ENCODE peak calls at places on chromosome 6, in seven cellular contexts. P is K562, D is IMR-90, I is fibroblast of lung, L is HCT116, U is endothelial cell of umbilical vein, T is Karpas-422. Q is an unnamed sample. For H3K4me1, the result is how much of the 10 kb centered on the place peaks cover.

GRCh38 chr6:116969211-116969863 is 92.3 kb downstream of the RFX6 start:
- DNase-seq in P (peak), D (peak), I (peak), L (peak), U (peak), T (peak), Q (no peak)

GRCh38 chr6:112163295-112164257 is 76.2 kb downstream of the FAM229B start:
- DNase-seq in P (peak), D (peak), I (peak), L (peak), U (no peak), T (peak), Q (no peak)

GRCh38 chr6:53432318-53433161 is 83.8 kb upstream of the ELOVL5 start:
- DNase-seq in P (no peak), D (peak), I (peak), L (no peak), U (no peak), T (no peak), Q (peak)

GRCh38 chr6:4435981-4436445 is 300.6 kb upstream of the ECI2 start:
- DNase-seq in P (no peak), D (no peak), I (no peak), L (no peak), U (no peak), T (no peak), Q (no peak)

GRCh38 chr6:45419574-45420082 is 41.9 kb upstream of the SUPT3H start:
- DNase-seq in P (peak), D (no peak), I (peak), L (peak), U (peak), T (no peak), Q (peak)

GRCh38 chr6:128112494-128112893 is 211.6 kb upstream of the THEMIS start:
- DNase-seq in P (no peak), D (peak), I (peak), L (no peak), U (peak), T (no peak), Q (no peak)

GRCh38 chr6:42352856-42353564 is 98.7 kb downstream of the TRERF1 start:
- DNase-seq in P (no peak), D (peak), I (peak), L (peak), U (no peak), T (no peak), Q (no peak)

GRCh38 chr6:135067891-135068290 is 13.3 kb upstream of the HBS1L start:
- DNase-seq in P (no peak), D (no peak), I (no peak), L (no peak), U (no peak), T (no peak), Q (no peak)

GRCh38 chr6:95364016-95364604 is 213.2 kb upstream of the MANEA start:
- DNase-seq in P (peak), D (peak), I (peak), L (peak), U (no peak), T (peak), Q (no peak)

GRCh38 chr6:100454571-100455229 is 10.0 kb downstream of the SIM1 start:
- DNase-seq in P (no peak), D (no peak), I (no peak), L (no peak), U (peak), T (no peak), Q (no peak)

GRCh38 chr6:100457251-100457990 is 7.3 kb downstream of the SIM1 start:
- DNase-seq in P (no peak), D (no peak), I (no peak), L (no peak), U (no peak), T (no peak), Q (no peak)

GRCh38 chr6:100456881-100457220 is 7.9 kb downstream of the SIM1 start:
- DNase-seq in P (no peak), D (no peak), I (no peak), L (no peak), U (no peak), T (no peak), Q (no peak)

GRCh38 chr6:100455230-100456124 is 9.2 kb downstream of the SIM1 start:
- DNase-seq in P (no peak), D (no peak), I (no peak), L (no peak), U (no peak), T (no peak), Q (no peak)

GRCh38 chr6:100456178-100456880 is 8.4 kb downstream of the SIM1 start:
- DNase-seq in P (no peak), D (no peak), I (no peak), L (no peak), U (peak), T (no peak), Q (no peak)
- H3K4me3 ChIP-seq in P (no peak), D (no peak), I (no peak), L (no peak), U (no peak), T (no peak), Q (no peak)

DNA sequence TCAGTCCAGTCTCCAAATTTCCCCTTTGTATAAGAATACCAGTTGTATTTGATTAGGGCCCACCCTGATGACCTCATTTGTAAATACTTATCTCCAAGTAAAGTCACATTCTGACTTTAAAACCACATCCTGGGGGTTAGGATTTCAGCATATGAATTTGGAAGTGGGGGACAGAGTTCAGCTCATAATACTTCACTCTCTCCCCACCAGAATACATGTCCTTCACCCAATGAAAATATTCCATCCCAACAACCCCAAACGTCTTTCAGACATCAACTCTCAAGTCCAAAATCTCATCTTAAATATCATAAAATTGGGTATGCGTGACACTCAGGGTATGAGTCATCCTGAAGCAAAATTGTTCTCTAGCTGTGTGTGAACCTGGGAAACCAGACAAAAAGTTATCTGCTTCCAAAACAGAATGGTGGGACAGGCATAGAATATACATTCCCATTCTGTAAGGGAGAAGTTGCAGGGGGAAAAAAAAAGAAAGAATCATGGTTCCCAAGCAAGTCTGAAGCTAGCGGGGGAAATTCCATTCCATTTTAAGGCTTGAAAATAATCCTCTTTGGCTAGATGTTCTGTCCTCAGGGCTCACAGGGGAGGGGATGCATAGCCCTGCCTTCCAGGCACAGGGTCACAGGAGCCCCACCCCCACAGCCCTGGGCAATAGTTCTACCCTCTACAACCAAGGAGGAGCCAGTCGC is 113.9 kb downstream of the ADAT2 start:
- DNase-seq in P (no peak), D (peak), I (peak), L (no peak), U (no peak), T (no peak), Q (peak)
- H2AFZ ChIP-seq in P (no peak), D (peak), I (no peak), L (no peak), U (no peak), T (no peak), Q (no peak)

DNA sequence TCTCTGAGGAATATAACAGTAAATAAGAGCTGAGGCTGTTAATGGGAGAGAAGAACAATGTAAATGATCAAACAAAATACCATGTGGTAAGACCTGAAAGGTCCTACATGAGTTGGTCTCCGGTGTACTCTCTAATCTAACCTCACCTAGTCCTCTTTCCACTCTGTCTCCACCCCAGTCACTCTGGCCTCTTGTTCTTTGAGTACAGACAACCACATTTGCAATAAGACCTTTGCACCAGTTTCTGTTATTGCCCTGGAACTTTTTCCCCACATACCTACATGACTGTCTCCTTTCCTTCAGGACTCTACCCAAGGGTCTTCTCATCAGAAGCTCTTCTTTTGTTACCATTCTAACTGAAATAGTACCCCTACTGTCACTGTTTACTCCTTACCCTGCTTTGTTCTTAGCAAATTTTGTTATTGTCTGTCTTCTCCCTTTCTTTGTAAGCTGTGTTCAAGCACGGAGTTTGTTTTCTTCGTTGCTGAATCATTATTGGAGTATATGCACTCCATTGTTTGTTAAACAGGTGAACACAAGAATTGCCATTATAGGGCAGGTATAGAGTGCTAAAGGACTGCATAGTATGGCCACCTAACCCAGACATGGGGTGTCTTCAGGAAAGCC is 37.3 kb downstream of the MAPK14 start:
- DNase-seq in P (peak), D (no peak), I (no peak), L (no peak), U (no peak), T (no peak), Q (no peak)
- H3K4me1 ChIP-seq in P (under half), D (under half), I (under half), L (under half), U (under half), T (under half), Q (under half)

GRCh38 chr6:155108070-155108815 is 113.1 kb downstream of the TIAM2 start:
- DNase-seq in P (peak), D (peak), I (no peak), L (no peak), U (peak), T (no peak), Q (no peak)
- H3K4me3 ChIP-seq in P (no peak), D (no peak), I (no peak), L (no peak), U (no peak), T (no peak), Q (no peak)

DNA sequence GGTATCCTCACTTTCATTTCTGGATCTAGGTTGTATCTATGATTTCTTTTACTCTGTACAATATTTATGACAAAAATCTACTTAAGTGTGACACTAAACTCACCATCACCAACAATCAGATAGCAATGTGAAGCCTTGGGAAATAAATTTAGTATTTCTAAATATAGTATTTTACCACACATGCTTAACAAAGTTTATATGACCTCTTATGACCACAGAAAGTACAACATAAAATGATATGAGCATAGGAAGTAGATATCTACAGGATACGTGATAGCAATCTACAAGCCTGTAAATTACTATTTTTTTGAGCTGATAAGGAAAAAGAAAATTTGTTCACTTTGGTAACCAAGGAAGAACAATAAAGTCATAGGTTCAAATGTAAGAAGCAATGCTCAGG is 910.4 kb upstream of the CITED2 start:
- DNase-seq in P (no peak), D (no peak), I (no peak), L (no peak), U (no peak), T (no peak), Q (no peak)
- H2AFZ ChIP-seq in P (no peak), D (no peak), I (no peak), L (no peak), U (no peak), T (no peak), Q (no peak)

DNA sequence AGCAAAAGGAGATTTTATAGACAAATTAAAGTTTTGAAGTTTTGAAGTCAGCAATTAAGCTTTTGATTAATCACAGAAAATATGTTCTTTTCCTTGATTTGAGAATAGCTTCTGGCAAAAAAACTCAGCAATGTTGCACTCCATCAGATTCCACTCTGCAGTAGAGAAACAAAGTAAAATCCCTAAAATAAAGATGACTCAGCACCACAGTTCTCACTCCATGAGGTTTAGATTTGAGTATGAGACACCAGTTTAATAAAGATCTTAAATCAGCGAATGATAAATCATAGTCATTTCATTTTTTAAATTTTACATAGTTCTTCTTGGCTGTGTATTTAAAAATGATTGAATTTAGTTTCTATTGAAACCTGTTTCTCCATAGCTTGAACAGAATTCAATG is 602.2 kb downstream of the COL12A1 start:
- DNase-seq in P (no peak), D (peak), I (peak), L (no peak), U (no peak), T (no peak), Q (no peak)
- H3K4me1 ChIP-seq in P (under half), D (under half), I (under half), L (under half), U (under half), T (under half), Q (under half)

GRCh38 chr6:63599243-63599642 is 27.0 kb downstream of the LOC128125822 start:
- DNase-seq in P (no peak), D (no peak), I (no peak), L (no peak), U (no peak), T (no peak), Q (no peak)
- H3K4me3 ChIP-seq in P (no peak), D (no peak), I (no peak), L (no peak), U (no peak), T (peak), Q (no peak)

GRCh38 chr6:148533309-148534107 is 190.9 kb downstream of the SASH1 start:
- DNase-seq in P (no peak), D (no peak), I (no peak), L (no peak), U (no peak), T (peak), Q (no peak)

GRCh38 chr6:148532698-148533097 is 190.1 kb downstream of the SASH1 start:
- DNase-seq in P (no peak), D (no peak), I (no peak), L (no peak), U (no peak), T (no peak), Q (no peak)

GRCh38 chr6:148529010-148529409 is 186.4 kb downstream of the SASH1 start:
- DNase-seq in P (no peak), D (no peak), I (no peak), L (no peak), U (no peak), T (no peak), Q (no peak)

GRCh38 chr6:148530394-148530923 is 187.8 kb downstream of the SASH1 start:
- DNase-seq in P (peak), D (peak), I (peak), L (no peak), U (peak), T (peak), Q (peak)

GRCh38 chr6:148530976-148531375 is 188.3 kb downstream of the SASH1 start:
- DNase-seq in P (no peak), D (peak), I (no peak), L (no peak), U (no peak), T (no peak), Q (no peak)
- H2AFZ ChIP-seq in P (peak), D (no peak), I (no peak), L (no peak), U (no peak), T (peak), Q (no peak)

GRCh38 chr6:12356983-12357972 is 67.1 kb downstream of the EDN1 start:
- DNase-seq in P (no peak), D (no peak), I (no peak), L (no peak), U (no peak), T (peak), Q (no peak)
- H3K4me1 ChIP-seq in P (under half), D (under half), I (under half), L (under half), U (under half), T (under half), Q (under half)

DNA sequence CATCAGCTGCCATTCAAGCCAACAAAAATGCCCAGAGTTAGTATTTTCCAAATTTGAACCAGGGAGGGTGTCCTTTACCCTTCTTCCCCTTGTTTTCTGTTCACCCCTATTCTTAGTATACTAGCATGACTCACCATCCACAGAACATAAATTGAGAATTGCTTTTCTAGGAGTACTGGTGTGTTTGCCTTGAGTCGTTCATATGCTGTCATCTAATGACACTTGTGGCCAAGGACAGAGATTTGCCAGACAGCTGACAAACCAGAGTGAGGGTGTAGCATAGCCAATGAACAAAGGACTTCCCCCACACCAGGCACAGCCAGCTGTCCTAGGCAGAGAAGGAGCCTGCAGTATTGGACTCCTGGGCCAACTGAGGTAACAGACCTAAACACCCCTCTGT is 62.2 kb downstream of the FILIP1 start:
- DNase-seq in P (peak), D (peak), I (peak), L (no peak), U (peak), T (no peak), Q (no peak)
- H3K4me3 ChIP-seq in P (no peak), D (no peak), I (no peak), L (no peak), U (no peak), T (no peak), Q (no peak)